ENCODE peak calls at places on chromosome X, in five cellular contexts. X is transverse colon, L is GM23338, G is HepG2, A is sigmoid colon. N is an unnamed sample.

GRCh38 chrX:39492495-39493162 is 605.1 kb downstream of the BCOR start:
- DNase-seq in A (no peak), X (no peak), G (no peak), L (no peak), N (no peak)

GRCh38 chrX:50827996-50828395 is 14.0 kb upstream of the SHROOM4 start:
- DNase-seq in G (no peak), X (no peak), L (no peak), A (no peak), N (no peak)

GRCh38 chrX:368811-369562 is 17.7 kb downstream of the PPP2R3B start:
- DNase-seq in A (no peak), L (peak; percentile 53), X (no peak), G (no peak), N (no peak)

GRCh38 chrX:346034-346813 is 27.6 kb upstream of the GTPBP6 start:
- DNase-seq in L (peak; percentile 57), A (peak; percentile 49), G (no peak), X (no peak), N (no peak)

GRCh38 chrX:39613508-39613921 is 484.2 kb downstream of the BCOR start:
- DNase-seq in A (no peak), X (peak; percentile 51), L (peak; percentile 64), G (no peak), N (peak; percentile 72)

GRCh38 chrX:38262715-38263620 is 42.3 kb upstream of the SRPX start:
- DNase-seq in X (no peak), L (no peak), G (no peak), A (no peak), N (no peak)

GRCh38 chrX:19839770-19840254 is 47.6 kb downstream of the SH3KBP1 start:
- DNase-seq in A (no peak), G (no peak), X (no peak), L (no peak), N (no peak)

GRCh38 chrX:34559325-34559724 is 97.8 kb downstream of the TMEM47 start:
- DNase-seq in X (no peak), L (peak; percentile 60), A (no peak), G (no peak), N (no peak)

GRCh38 chrX:133191739-133192039 is 26.5 kb downstream of the TFDP3 start:
- DNase-seq in A (no peak), G (no peak), L (no peak), X (no peak), N (no peak)

GRCh38 chrX:151704023-151704663 is 8.9 kb downstream of the PRRG3 start:
- DNase-seq in X (no peak), A (no peak), G (no peak), L (no peak), N (peak; percentile 10)

GRCh38 chrX:134883134-134883700 is 107.6 kb upstream of the SMIM10 start:
- DNase-seq in L (no peak), A (no peak), X (no peak), G (no peak), N (no peak)

GRCh38 chrX:118459494-118459893 is 36.1 kb upstream of the DOCK11 start:
- DNase-seq in A (no peak), G (peak; percentile 23), L (peak; percentile 64), X (no peak), N (no peak)

GRCh38 chrX:119399772-119400101 is 601 bp downstream of the SLC25A43 start:
- DNase-seq in G (no peak), X (no peak), L (peak; percentile 53), A (no peak), N (no peak)

GRCh38 chrX:47217121-47217851 is 1.2 kb upstream of the CDK16 start:
- DNase-seq in X (no peak), G (peak; percentile 44), A (peak; percentile 80), L (peak; percentile 37), N (peak; percentile 38)

GRCh38 chrX:826026-826425 is 195.4 kb downstream of the SHOX start:
- DNase-seq in A (no peak), G (no peak), X (no peak), L (no peak), N (no peak)

GRCh38 chrX:118346258-118347094 is 570 bp downstream of the WDR44 start:
- DNase-seq in G (peak; percentile 7), L (peak; percentile 36), A (peak; percentile 72), X (peak; percentile 31), N (peak; percentile 32)

GRCh38 chrX:41870719-41871151 is 52.6 kb downstream of the CASK start:
- DNase-seq in G (peak; percentile 63), L (no peak), A (no peak), X (peak; percentile 41), N (peak; percentile 38)

GRCh38 chrX:1453390-1453783 is 678 bp upstream of the ASMTL start:
- DNase-seq in X (no peak), A (no peak), G (no peak), L (no peak), N (no peak)

GRCh38 chrX:10101269-10101668 is 55.5 kb upstream of the CLCN4 start:
- DNase-seq in G (peak; percentile 92), L (no peak), X (no peak), A (no peak), N (peak; percentile 26)

GRCh38 chrX:110665636-110666035 is 130.0 kb downstream of the CHRDL1 start:
- DNase-seq in X (peak; percentile 10), A (no peak), G (peak; percentile 7), L (peak; percentile 69), N (peak; percentile 53)

GRCh38 chrX:39855748-39856129 is 242.0 kb downstream of the BCOR start:
- DNase-seq in L (peak; percentile 65), X (peak; percentile 62), G (no peak), A (no peak), N (no peak)

GRCh38 chrX:24877854-24878650 is 137.7 kb downstream of the ARX start:
- DNase-seq in X (no peak), G (peak; percentile 5), L (no peak), A (no peak), N (no peak)
- H3K4me1 ChIP-seq in X (no peaks in the 10 kb centered on the region), G (peaks cover 13% of the 10 kb centered on the region), L (peaks cover 5% of the 10 kb centered on the region), A (no peaks in the 10 kb centered on the region), N (no peaks in the 10 kb centered on the region)

GRCh38 chrX:13283968-13284914 is 35.6 kb downstream of the ATXN3L start:
- DNase-seq in G (no peak), A (no peak), L (peak; percentile 23), X (no peak), N (no peak)
- TF ChIP-seq POLR2AphosphoS5 in G (no peak), A (no peak), L (no peak), X (no peak), N (no peak)

DNA sequence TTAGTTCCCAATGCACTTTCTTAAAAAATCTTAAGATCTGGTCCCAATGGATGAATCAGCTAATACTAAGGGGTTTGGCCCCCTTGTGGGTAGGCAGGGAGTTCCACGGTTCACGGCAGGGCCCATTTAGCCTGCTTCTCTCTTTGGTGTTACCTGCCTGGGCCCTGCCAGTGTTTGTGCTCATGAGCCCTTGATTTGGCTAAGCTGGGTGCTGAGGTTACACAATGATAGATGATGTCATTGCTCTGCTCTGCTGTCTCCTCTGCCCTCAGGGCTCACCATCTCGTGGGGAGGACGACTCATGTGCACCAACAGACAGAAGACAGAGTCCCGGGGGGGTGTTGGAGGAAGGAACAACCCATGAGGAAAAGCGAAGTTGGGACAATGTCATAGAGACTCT is 24.4 kb downstream of the RTL5 start:
- DNase-seq in G (no peak), A (no peak), L (peak; percentile 32), X (no peak), N (no peak)
- TF ChIP-seq CTCF in G (no peak), A (no peak), L (peak; percentile 11), X (no peak), N (no peak)

GRCh38 chrX:153970398-153971123 is 1.1 kb downstream of the HCFC1 start:
- DNase-seq in A (peak; percentile 82), G (peak; percentile 29), X (no peak), L (peak; percentile 63), N (no peak)

GRCh38 chrX:153971632-153972367 is at the start of gene HCFC1:
- DNase-seq in L (peak; percentile 86), A (peak; percentile 98), X (peak; percentile 95), G (peak; percentile 75), N (peak; percentile 92)

GRCh38 chrX:153969904-153970397 is 1.7 kb downstream of the HCFC1 start:
- DNase-seq in A (no peak), X (no peak), L (no peak), G (no peak), N (no peak)

GRCh38 chrX:153972368-153973126 is at the start of gene TMEM187:
- DNase-seq in A (peak; percentile 94), G (peak; percentile 84), L (peak; percentile 89), X (peak; percentile 90), N (peak; percentile 97)

GRCh38 chrX:153971124-153971631 is 440 bp downstream of the HCFC1 start:
- DNase-seq in X (peak; percentile 95), G (peak; percentile 65), L (peak; percentile 72), A (peak; percentile 96), N (peak; percentile 95)
- H3K4me1 ChIP-seq in X (peaks cover 53% of the 10 kb centered on the region), G (peaks cover 60% of the 10 kb centered on the region), L (peaks cover 12% of the 10 kb centered on the region), A (no peaks in the 10 kb centered on the region), N (peaks cover 45% of the 10 kb centered on the region)

DNA sequence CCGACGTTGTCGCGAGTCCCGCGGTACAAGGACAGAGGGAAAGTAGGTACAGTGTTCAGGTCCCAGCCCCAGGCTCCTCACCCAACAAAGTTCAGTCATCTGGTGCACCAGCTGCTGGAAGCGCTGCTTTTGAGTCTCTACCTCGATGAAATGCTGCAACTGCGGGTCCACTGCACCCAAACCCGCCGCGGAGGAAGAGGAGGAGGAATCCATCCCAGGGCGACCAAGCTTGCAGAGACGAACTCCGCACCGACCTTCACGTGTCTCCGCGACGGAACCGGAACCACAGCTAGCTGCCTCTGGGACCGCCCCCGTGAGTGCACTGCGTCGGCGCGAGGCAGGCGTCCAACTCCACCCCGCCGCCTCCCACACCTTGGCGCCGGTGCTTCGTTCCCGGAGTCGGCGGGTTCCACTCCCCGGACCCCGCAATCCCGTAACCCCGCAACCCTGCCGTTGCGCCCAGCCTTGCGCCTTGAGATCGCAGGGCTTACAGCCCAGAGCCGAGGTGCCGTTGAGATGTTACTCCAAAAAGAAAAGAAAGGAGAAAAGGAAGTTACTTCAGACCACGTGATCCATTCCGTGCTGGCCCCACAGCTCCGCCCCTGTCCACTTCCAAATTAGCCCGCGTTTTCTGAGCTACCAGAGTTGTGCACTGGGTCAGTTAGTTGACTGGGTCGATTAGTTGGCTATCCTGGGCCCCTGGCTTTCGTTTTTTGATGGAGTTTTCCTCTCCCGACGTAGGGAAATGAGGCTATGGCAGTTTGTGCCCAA is at the start of gene TIMM8A:
- DNase-seq in G (peak; percentile 65), A (peak; percentile 89), X (peak; percentile 85), L (peak; percentile 78), N (peak; percentile 95)
- TF ChIP-seq POLR2AphosphoS5 in G (peak; percentile 77), A (peak; percentile 53), X (peak; percentile 75), L (peak; percentile 90), N (peak; percentile 69)

DNA sequence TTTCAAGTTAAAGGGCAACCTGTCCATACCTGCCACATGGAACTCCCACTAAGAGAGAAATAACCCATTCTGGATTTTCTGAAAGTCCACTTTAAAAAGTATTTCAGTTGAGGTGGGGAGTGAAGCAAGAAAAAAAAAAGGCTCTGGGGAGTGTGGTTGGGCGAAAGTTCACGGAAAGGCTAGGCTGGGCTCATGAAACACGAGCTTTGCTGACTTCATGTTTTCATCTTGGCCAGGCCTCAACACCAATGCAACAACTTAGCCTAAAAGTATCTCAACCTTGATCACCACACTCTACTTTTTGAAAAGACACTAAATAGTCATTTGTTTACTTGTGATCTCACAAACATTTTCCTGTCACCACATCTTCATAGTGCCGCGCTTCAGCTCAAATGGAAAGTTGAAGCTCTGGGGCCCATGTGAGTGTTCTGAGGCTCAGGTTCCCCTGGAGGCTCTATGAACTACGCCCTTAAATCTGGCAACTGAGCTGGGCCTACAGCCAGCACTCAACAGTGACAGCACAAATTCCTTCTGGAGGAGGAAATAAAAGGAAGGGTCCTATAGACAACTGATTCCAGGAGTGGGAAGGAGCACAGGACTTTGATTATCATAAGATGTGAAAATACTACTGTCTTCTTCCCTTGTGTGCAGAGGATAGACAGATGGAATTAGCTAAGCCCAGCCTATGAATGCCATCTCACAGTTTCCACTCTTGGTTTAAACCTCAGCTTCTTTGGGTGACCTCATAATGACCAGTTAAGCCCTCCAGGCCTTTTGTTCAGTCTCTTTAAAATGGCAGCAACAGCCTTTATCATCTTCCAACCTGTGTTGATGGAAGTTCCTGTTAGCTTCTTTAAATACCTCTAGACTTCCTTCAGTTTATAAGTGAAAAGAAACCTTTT is 5.1 kb downstream of the CD40LG start:
- DNase-seq in A (no peak), L (no peak), X (no peak), G (no peak), N (no peak)
- TF ChIP-seq CTCF in A (no peak), L (no peak), X (no peak), G (no peak), N (no peak)

N was measured in upper lobe of left lung.